ENCODE peak calls at places on chromosomes 5 and 9, in six cellular contexts. O is cardiac muscle cell, G is SK-N-SH, F is astrocyte, X is A549, H is body of pancreas. T is an unnamed sample.

GRCh38 chr5:104186100-104186499 is 623.5 kb upstream of the NUDT12 start:
- DNase-seq in X (peak; percentile 29), H (peak; percentile 38), F (peak; percentile 52), G (no peak), O (peak; percentile 17), T (no peak)

GRCh38 chr5:80369521-80369920 is 38.3 kb upstream of the ZFYVE16 start:
- DNase-seq in F (no peak), H (no peak), O (no peak), X (no peak), G (no peak), T (peak; percentile 83)

GRCh38 chr5:85148701-85149100 is 764.0 kb upstream of the EDIL3 start:
- DNase-seq in X (no peak), F (no peak), O (no peak), G (no peak), H (no peak), T (no peak)

GRCh38 chr5:21919417-21920022 is 933.6 kb downstream of the CDH12 start:
- DNase-seq in F (peak; percentile 12), H (peak; percentile 7), G (peak; percentile 30), O (peak; percentile 50), X (peak; percentile 48), T (peak; percentile 17)

GRCh38 chr9:122084276-122084675 is 8.8 kb downstream of the TTLL11 start:
- DNase-seq in G (peak; percentile 58), O (no peak), X (no peak), F (no peak), H (no peak), T (no peak)

GRCh38 chr5:113806250-113806649 is 292.8 kb downstream of the YTHDC2 start:
- DNase-seq in F (peak; percentile 66), H (no peak), G (no peak), O (peak; percentile 49), X (no peak), T (no peak)

GRCh38 chr5:41268894-41269293 is 55.6 kb upstream of the C6 start:
- DNase-seq in F (no peak), G (no peak), O (no peak), H (no peak), X (no peak), T (no peak)

GRCh38 chr9:2298217-2298616 is 283.1 kb downstream of the SMARCA2 start:
- DNase-seq in G (no peak), X (no peak), F (no peak), O (no peak), H (no peak), T (no peak)

GRCh38 chr9:126057036-126057435 is 269.6 kb upstream of the MVB12B start:
- DNase-seq in G (no peak), O (no peak), H (no peak), F (no peak), X (no peak), T (no peak)

GRCh38 chr5:143892908-143893307 is 80.9 kb downstream of the HMHB1 start:
- DNase-seq in G (no peak), H (no peak), O (no peak), X (no peak), F (no peak), T (no peak)

GRCh38 chr5:110333384-110333783 is 393.1 kb downstream of the TMEM232 start:
- DNase-seq in G (no peak), F (no peak), O (peak; percentile 12), H (no peak), X (peak; percentile 4), T (no peak)
- TF ChIP-seq CTCF in G (peak; percentile 27), F (peak; percentile 7), O (no peak), H (no peak), X (no peak), T (peak; percentile 27)

GRCh38 chr5:59037453-59038168 is 454.7 kb downstream of the RAB3C start:
- DNase-seq in F (no peak), X (peak; percentile 67), O (peak; percentile 35), H (no peak), G (no peak), T (no peak)

GRCh38 chr5:59036274-59036961 is 453.5 kb downstream of the RAB3C start:
- DNase-seq in H (no peak), O (peak; percentile 96), X (peak; percentile 95), F (peak; percentile 89), G (no peak), T (peak; percentile 83)

GRCh38 chr5:59035681-59036080 is 452.8 kb downstream of the RAB3C start:
- DNase-seq in H (no peak), G (peak; percentile 58), O (no peak), F (no peak), X (no peak), T (no peak)

GRCh38 chr5:59038169-59039002 is 455.5 kb downstream of the RAB3C start:
- DNase-seq in H (no peak), F (no peak), X (peak; percentile 71), O (peak; percentile 39), G (no peak), T (no peak)

DNA sequence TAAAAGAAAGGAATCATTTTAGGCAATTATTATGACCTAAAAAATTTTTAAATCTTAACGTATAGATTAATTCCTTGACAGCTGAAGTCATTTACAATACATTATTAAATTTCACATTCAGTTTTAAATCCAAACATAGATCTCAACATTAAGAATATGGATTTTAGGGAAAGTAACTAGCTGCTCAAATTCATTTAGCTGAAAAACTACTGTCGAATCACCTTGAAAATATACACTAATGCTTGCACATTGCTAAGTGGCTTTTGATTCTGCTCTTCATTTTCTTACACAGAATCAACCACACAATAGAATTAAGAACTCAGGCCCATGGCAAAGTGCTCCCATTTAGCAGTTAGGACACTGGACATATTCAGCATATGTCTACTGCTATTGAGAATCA is 454.2 kb downstream of the RAB3C start:
- DNase-seq in F (no peak), O (peak; percentile 34), H (no peak), G (no peak), X (no peak), T (no peak)
- H3K4me3 ChIP-seq in F (no peak overlapping the region), O (no peak overlapping the region), H (no peak overlapping the region), G (no peak overlapping the region), X (peak overlapping the region; percentile 74), T (peak overlapping the region; percentile 75)

DNA sequence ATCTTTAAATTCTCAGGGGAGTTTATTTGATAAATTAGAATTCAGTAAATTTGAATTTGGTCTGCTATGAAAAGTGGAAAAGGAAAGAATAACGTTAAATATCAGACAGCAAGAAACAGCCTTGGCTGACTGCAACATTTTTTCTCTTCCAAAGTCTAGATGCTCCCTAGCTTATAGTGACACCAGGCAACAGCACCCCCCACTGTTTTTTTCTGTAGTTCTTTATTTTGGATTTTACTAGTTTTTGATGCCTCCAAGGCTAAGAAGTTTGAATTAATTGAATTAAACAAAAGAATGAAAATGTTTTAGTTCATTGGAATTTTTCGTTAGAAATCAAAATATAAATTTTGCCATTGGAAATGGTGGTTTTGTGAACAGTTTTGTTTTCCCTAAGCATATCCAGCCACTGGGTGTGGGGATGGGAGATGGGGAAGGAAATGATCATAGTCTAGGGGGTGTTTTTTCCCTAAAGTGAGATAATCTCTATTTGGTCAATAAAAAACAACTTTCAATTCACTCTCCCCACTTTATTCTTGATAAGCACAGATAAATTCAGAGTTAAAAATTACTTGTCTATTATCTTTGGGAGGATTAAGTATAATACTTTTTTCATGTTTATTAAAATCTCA is 199.3 kb upstream of the CD180 start:
- DNase-seq in X (no peak), O (peak; percentile 20), G (no peak), H (no peak), F (no peak), T (no peak)
- TF ChIP-seq CTCF in X (no peak), O (peak; percentile 10), G (no peak), H (no peak), F (no peak), T (no peak)

DNA sequence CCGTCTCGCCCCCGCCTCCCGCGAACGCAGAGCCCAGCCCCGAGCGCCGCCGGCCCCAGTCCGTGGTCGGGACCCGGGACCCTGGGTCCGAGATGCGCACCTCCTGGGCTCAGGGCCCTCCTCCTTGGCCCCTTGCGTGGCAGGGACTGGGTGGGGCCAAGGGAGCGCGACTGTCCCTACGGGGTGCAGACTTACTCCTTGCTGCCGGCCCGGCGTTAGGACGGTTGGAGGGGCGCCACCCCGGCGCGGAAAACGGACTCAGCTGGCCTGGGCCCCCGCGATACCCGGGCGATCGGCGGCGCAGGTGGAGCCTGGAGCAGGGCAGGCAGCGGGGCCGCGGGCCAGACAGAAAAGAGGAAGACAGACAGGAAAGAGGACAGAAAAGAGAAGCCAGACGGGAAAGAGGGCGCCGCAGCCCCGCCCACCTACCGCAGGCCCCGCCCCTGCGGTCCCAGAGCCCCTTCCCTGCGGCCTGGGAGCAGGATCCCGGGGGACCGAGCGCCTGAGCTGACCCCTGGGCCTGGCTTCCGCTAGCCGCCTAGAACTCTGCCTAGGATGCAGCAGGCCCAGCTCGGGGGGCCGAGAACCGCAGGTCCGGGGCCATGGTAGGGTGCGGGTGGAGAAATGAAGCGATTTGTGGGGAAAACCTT is at the start of gene GBGT1:
- DNase-seq in X (no peak), F (no peak), H (peak; percentile 67), O (peak; percentile 65), G (peak; percentile 90), T (no peak)
- H3K4me3 ChIP-seq in X (peak within 1 kb of the TSS; percentile 44), F (peak within 1 kb of the TSS; percentile 52), H (peak within 1 kb of the TSS; percentile 51), O (peak within 1 kb of the TSS; percentile 35), G (peak within 1 kb of the TSS; percentile 42), T (peak within 1 kb of the TSS; percentile 59)

T was measured in retinal pigment epithelial cell.